ENCODE peak calls at places on chromosomes 7 and 10, in eight cellular contexts. C, K, G, F, M, D, T and U are unnamed samples.

GRCh38 chr10:71391701-71392100 is 5.0 kb upstream of the CDH23 start:
- DNase-seq in C (no peak), K (no peak), G (no peak), F (no peak), M (no peak), D (no peak), T (no peak), U (no peak)

GRCh38 chr10:33233191-33233590 is 101.3 kb downstream of the NRP1 start:
- DNase-seq in C (no peak), K (no peak), G (no peak), F (no peak), M (no peak), D (no peak), T (no peak), U (no peak)

GRCh38 chr10:33155720-33156638 is 178.5 kb downstream of the NRP1 start:
- DNase-seq in C (peak; percentile 25), K (peak; percentile 59), G (no peak), F (no peak), M (peak; percentile 21), D (peak; percentile 67), T (peak; percentile 91), U (peak; percentile 42)

GRCh38 chr7:36084485-36085091 is 68.5 kb upstream of the EEPD1 start:
- DNase-seq in C (peak; percentile 68), K (no peak), G (no peak), F (no peak), M (peak; percentile 86), D (peak; percentile 58), T (peak; percentile 62), U (no peak)

GRCh38 chr7:122901250-122901649 is 15.0 kb upstream of the CADPS2 start:
- DNase-seq in C (no peak), K (no peak), G (no peak), F (no peak), M (no peak), D (peak; percentile 69), T (no peak), U (no peak)

GRCh38 chr10:78913219-78914059 is 155.3 kb upstream of the ZMIZ1 start:
- DNase-seq in C (peak; percentile 93), K (no peak), G (no peak), F (peak; percentile 67), M (peak; percentile 67), D (no peak), T (no peak), U (peak; percentile 5)

GRCh38 chr7:22732556-22733126 is 5.6 kb downstream of the IL6 start:
- DNase-seq in C (no peak), K (no peak), G (no peak), F (no peak), M (no peak), D (peak; percentile 26), T (peak; percentile 72), U (peak; percentile 11)

GRCh38 chr7:23183279-23184012 is 1.6 kb downstream of the NUP42 start:
- DNase-seq in C (no peak), K (no peak), G (no peak), F (no peak), M (no peak), D (no peak), T (no peak), U (no peak)

GRCh38 chr10:50653142-50653541 is 29.4 kb upstream of the SGMS1 start:
- DNase-seq in C (no peak), K (no peak), G (no peak), F (no peak), M (peak; percentile 20), D (peak; percentile 58), T (peak; percentile 42), U (peak; percentile 44)

GRCh38 chr10:133258066-133258817 is 18.4 kb downstream of the ADAM8 start:
- DNase-seq in C (no peak), K (no peak), G (no peak), F (peak; percentile 87), M (peak; percentile 65), D (peak; percentile 31), T (peak; percentile 72), U (peak; percentile 36)

GRCh38 chr10:73094249-73094850 is 2.3 kb downstream of the P4HA1 start:
- DNase-seq in C (no peak), K (no peak), G (no peak), F (no peak), M (no peak), D (peak; percentile 27), T (peak; percentile 24), U (peak; percentile 34)

GRCh38 chr7:16604054-16604453 is 41.5 kb downstream of the ANKMY2 start:
- DNase-seq in C (no peak), K (no peak), G (no peak), F (no peak), M (no peak), D (peak; percentile 41), T (peak; percentile 30), U (no peak)

GRCh38 chr7:1369856-1370657 is 89.2 kb downstream of the MICALL2 start:
- DNase-seq in C (peak; percentile 32), K (no peak), G (no peak), F (no peak), M (no peak), D (no peak), T (no peak), U (no peak)

GRCh38 chr7:130141161-130141857 is 63.9 kb downstream of the TMEM209 start:
- DNase-seq in C (peak; percentile 93), K (peak; percentile 18), G (peak; percentile 64), F (peak; percentile 92), M (peak; percentile 66), D (peak; percentile 55), T (peak; percentile 42), U (no peak)

GRCh38 chr10:30092151-30092790 is 32.9 kb upstream of the JCAD start:
- DNase-seq in C (no peak), K (peak; percentile 24), G (no peak), F (no peak), M (no peak), D (no peak), T (peak; percentile 32), U (no peak)

DNA sequence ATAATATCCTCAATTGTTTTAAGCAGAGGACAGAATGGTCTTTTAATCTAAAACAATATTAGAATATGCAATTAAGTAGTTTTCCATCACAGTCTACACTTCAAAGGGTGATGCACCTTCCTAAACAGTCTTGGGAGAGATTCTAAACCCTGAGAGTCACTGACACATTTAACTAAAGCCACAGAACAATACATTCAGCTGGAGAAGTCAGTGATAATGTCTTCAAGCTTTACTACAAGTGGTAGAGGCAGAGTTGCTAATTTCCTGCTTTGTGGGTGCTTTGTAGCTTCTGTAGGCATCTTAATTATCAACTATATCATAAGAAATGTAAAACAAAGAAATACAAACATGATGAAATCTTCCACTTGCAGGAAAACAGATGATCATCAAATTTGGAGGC is 212.5 kb downstream of the FAM107B start:
- DNase-seq in C (no peak), K (no peak), G (no peak), F (no peak), M (no peak), D (no peak), T (no peak), U (no peak)
- H3K4me3 ChIP-seq in C (no peak overlapping the region), K (no peak overlapping the region), G (no peak overlapping the region), F (no peak overlapping the region), M (no peak overlapping the region), D (no peak overlapping the region), T (no peak overlapping the region), U (no peak overlapping the region)

GRCh38 chr7:143490719-143491306 is 13.1 kb downstream of the TAS2R41 start:
- DNase-seq in C (peak; percentile 28), K (no peak), G (peak; percentile 37), F (no peak), M (no peak), D (peak; percentile 25), T (peak; percentile 61), U (peak; percentile 13)
- TF ChIP-seq CTCF in C (peak; percentile 60), K (peak; percentile 47), G (peak; percentile 16), F (peak; percentile 49), M (peak; percentile 17), D (peak; percentile 63), T (peak; percentile 75), U (peak; percentile 29)

DNA sequence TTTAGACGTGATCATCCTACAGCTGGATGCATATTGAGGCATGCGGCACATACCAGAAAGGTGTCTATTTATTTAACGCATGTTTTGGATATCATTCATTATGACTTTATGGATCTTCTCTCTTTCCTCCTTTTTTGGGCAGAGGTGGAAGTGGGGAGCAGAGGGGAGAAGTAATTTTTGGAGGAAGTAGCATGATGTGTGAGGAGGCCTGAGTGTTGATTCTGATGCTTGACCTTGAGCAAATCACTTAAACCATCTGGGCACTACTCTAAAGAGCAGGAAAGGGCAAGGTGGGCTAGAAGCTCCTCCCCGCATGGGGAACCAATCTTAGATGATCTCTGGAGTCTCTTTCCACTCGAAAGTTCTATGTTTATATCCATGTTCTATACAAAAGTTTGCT is 270.5 kb downstream of the TRIL start:
- DNase-seq in C (no peak), K (no peak), G (no peak), F (no peak), M (no peak), D (no peak), T (no peak), U (no peak)
- H3K4me3 ChIP-seq in C (no peak overlapping the region), K (peak overlapping the region; percentile 61), G (no peak overlapping the region), F (peak overlapping the region; percentile 48), M (no peak overlapping the region), D (no peak overlapping the region), T (no peak overlapping the region), U (no peak overlapping the region)

GRCh38 chr7:106521115-106521514 is 139.8 kb downstream of the CCDC71L start:
- DNase-seq in C (no peak), K (no peak), G (no peak), F (no peak), M (no peak), D (no peak), T (peak; percentile 23), U (peak; percentile 45)
- TF ChIP-seq CTCF in C (peak; percentile 6), K (no peak), G (no peak), F (no peak), M (peak; percentile 10), D (no peak), T (peak; percentile 20), U (peak; percentile 33)

GRCh38 chr7:84142726-84143125 is 51.9 kb downstream of the SEMA3A start:
- DNase-seq in C (no peak), K (peak; percentile 56), G (no peak), F (no peak), M (no peak), D (peak; percentile 86), T (no peak), U (no peak)

GRCh38 chr7:84149573-84149972 is 45.0 kb downstream of the SEMA3A start:
- DNase-seq in C (no peak), K (no peak), G (no peak), F (no peak), M (no peak), D (peak; percentile 25), T (no peak), U (no peak)

GRCh38 chr7:84144480-84144879 is 50.1 kb downstream of the SEMA3A start:
- DNase-seq in C (no peak), K (no peak), G (no peak), F (no peak), M (no peak), D (peak; percentile 22), T (peak; percentile 16), U (no peak)

GRCh38 chr7:84144935-84145334 is 49.7 kb downstream of the SEMA3A start:
- DNase-seq in C (no peak), K (no peak), G (no peak), F (no peak), M (no peak), D (no peak), T (no peak), U (no peak)

DNA sequence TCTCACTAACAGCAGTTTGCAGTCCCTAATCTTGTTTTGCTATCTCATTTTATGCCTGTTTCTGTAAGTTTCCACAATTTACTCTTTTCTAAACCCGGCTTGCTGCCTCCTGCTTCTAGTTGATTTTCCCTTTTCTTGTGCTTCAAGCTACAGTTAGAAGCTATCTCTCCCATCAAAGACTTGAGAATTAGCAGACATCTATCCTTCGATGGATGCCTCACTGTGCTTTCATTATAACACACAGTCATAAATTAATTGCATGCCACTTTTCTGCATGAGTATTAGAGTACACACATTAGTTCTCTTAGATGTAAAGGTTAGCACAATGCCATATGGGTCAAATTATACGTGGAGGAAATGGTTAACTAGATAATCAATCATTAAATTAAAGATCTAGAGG is 48.7 kb downstream of the SEMA3A start:
- DNase-seq in C (no peak), K (no peak), G (no peak), F (no peak), M (no peak), D (peak; percentile 24), T (no peak), U (no peak)
- H3K4me3 ChIP-seq in C (no peak overlapping the region), K (no peak overlapping the region), G (no peak overlapping the region), F (no peak overlapping the region), M (no peak overlapping the region), D (peak overlapping the region; percentile 1), T (no peak overlapping the region), U (peak overlapping the region; percentile 6)